ENCODE peak calls at places on chromosomes 11 and 22, in seven cellular contexts. One of them, this sample, is unnamed.

GRCh38 chr11:69241075-69241740 is 52.7 kb upstream of the MYEOV start:
- DNase-seq in HCT116: no peak
- DNase-seq in H1: no peak
- DNase-seq in GM12878: no peak
- DNase-seq in HepG2: no peak
- DNase-seq in SK-N-SH: no peak
- DNase-seq in K562: no peak
- DNase-seq in this sample: no peak

GRCh38 chr11:82927264-82927880 is 25.8 kb downstream of the DDIAS start:
- DNase-seq in HCT116: peak; percentile 34
- DNase-seq in SK-N-SH: peak; percentile 54
- DNase-seq in HepG2: peak; percentile 43
- DNase-seq in H1: no peak
- DNase-seq in GM12878: no peak
- DNase-seq in K562: peak; percentile 52
- DNase-seq in this sample: peak; percentile 37

GRCh38 chr11:68838572-68838964 is 3.1 kb downstream of the CPT1A start:
- DNase-seq in H1: no peak
- DNase-seq in K562: no peak
- DNase-seq in SK-N-SH: no peak
- DNase-seq in GM12878: no peak
- DNase-seq in HCT116: no peak
- DNase-seq in HepG2: peak; percentile 33
- DNase-seq in this sample: no peak

GRCh38 chr22:26033071-26033470 is 136.2 kb upstream of the SEZ6L start:
- DNase-seq in K562: no peak
- DNase-seq in HepG2: no peak
- DNase-seq in H1: no peak
- DNase-seq in SK-N-SH: no peak
- DNase-seq in HCT116: no peak
- DNase-seq in GM12878: no peak
- DNase-seq in this sample: no peak

GRCh38 chr11:32448232-32448631 is 12.9 kb upstream of the WT1 start:
- DNase-seq in K562: peak; percentile 46
- DNase-seq in H1: no peak
- DNase-seq in HCT116: peak; percentile 43
- DNase-seq in SK-N-SH: no peak
- DNase-seq in HepG2: peak; percentile 31
- DNase-seq in GM12878: peak; percentile 9
- DNase-seq in this sample: no peak

GRCh38 chr11:123469089-123469488 is 39.0 kb downstream of the GRAMD1B start:
- DNase-seq in H1: no peak
- DNase-seq in HepG2: no peak
- DNase-seq in GM12878: no peak
- DNase-seq in SK-N-SH: no peak
- DNase-seq in K562: no peak
- DNase-seq in HCT116: no peak
- DNase-seq in this sample: no peak

GRCh38 chr11:34053161-34053686 is 1.7 kb downstream of the CAPRIN1 start:
- DNase-seq in H1: peak; percentile 67
- DNase-seq in GM12878: no peak
- DNase-seq in K562: peak; percentile 36
- DNase-seq in HCT116: no peak
- DNase-seq in HepG2: peak; percentile 67
- DNase-seq in SK-N-SH: peak; percentile 74
- DNase-seq in this sample: peak; percentile 72

GRCh38 chr11:107898270-107898669 is 30.0 kb upstream of the RAB39A start:
- DNase-seq in H1: no peak
- DNase-seq in SK-N-SH: peak; percentile 43
- DNase-seq in HepG2: peak; percentile 20
- DNase-seq in HCT116: peak; percentile 36
- DNase-seq in GM12878: peak; percentile 24
- DNase-seq in K562: no peak
- DNase-seq in this sample: peak; percentile 77

GRCh38 chr11:57873196-57873911 is 111.8 kb downstream of the CTNND1 start:
- DNase-seq in K562: no peak
- DNase-seq in HCT116: no peak
- DNase-seq in SK-N-SH: no peak
- DNase-seq in GM12878: no peak
- DNase-seq in H1: no peak
- DNase-seq in HepG2: no peak
- DNase-seq in this sample: no peak

GRCh38 chr11:74371269-74372039 is 26.8 kb downstream of the PGM2L1 start:
- DNase-seq in HepG2: no peak
- DNase-seq in H1: no peak
- DNase-seq in K562: no peak
- DNase-seq in HCT116: no peak
- DNase-seq in SK-N-SH: no peak
- DNase-seq in GM12878: no peak
- DNase-seq in this sample: no peak

GRCh38 chr22:48316876-48317250 is 1510.8 kb downstream of the BRD1 start:
- DNase-seq in H1: peak; percentile 33
- DNase-seq in GM12878: no peak
- DNase-seq in SK-N-SH: no peak
- DNase-seq in HCT116: no peak
- DNase-seq in HepG2: no peak
- DNase-seq in K562: no peak
- DNase-seq in this sample: no peak

GRCh38 chr11:131601586-131601985 is 231.2 kb downstream of the NTM start:
- DNase-seq in SK-N-SH: no peak
- DNase-seq in GM12878: no peak
- DNase-seq in HepG2: no peak
- DNase-seq in K562: no peak
- DNase-seq in H1: no peak
- DNase-seq in HCT116: no peak
- DNase-seq in this sample: no peak

GRCh38 chr11:40280161-40281054 is 1179.0 kb downstream of the LRRC4C start:
- DNase-seq in SK-N-SH: no peak
- DNase-seq in K562: no peak
- DNase-seq in HepG2: no peak
- DNase-seq in H1: no peak
- DNase-seq in GM12878: no peak
- DNase-seq in HCT116: no peak
- DNase-seq in this sample: no peak

GRCh38 chr22:35313311-35314121 is 13.8 kb downstream of the TOM1 start:
- DNase-seq in SK-N-SH: no peak
- DNase-seq in H1: no peak
- DNase-seq in HepG2: peak; percentile 70
- DNase-seq in K562: no peak
- DNase-seq in GM12878: no peak
- DNase-seq in HCT116: no peak
- DNase-seq in this sample: no peak

GRCh38 chr11:127789887-127790286 is 789.3 kb upstream of the KIRREL3 start:
- DNase-seq in HepG2: no peak
- DNase-seq in GM12878: no peak
- DNase-seq in H1: no peak
- DNase-seq in SK-N-SH: peak; percentile 58
- DNase-seq in HCT116: no peak
- DNase-seq in K562: no peak
- DNase-seq in this sample: peak; percentile 36

GRCh38 chr22:39496131-39496838 is 5.8 kb upstream of the MIEF1 start:
- DNase-seq in SK-N-SH: peak; percentile 50
- DNase-seq in HepG2: peak; percentile 74
- DNase-seq in HCT116: peak; percentile 56
- DNase-seq in H1: peak; percentile 76
- DNase-seq in K562: peak; percentile 45
- DNase-seq in GM12878: no peak
- DNase-seq in this sample: peak; percentile 82

GRCh38 chr11:61787928-61788491 is 4.4 kb downstream of the TMEM258 start:
- DNase-seq in H1: peak; percentile 75
- DNase-seq in HCT116: peak; percentile 48
- DNase-seq in SK-N-SH: peak; percentile 74
- DNase-seq in GM12878: no peak
- DNase-seq in K562: peak; percentile 44
- DNase-seq in HepG2: peak; percentile 74
- DNase-seq in this sample: peak; percentile 65

GRCh38 chr22:45647532-45648225 is 24.0 kb upstream of the ATXN10 start:
- DNase-seq in HCT116: no peak
- DNase-seq in SK-N-SH: no peak
- DNase-seq in HepG2: no peak
- DNase-seq in H1: no peak
- DNase-seq in GM12878: no peak
- DNase-seq in K562: no peak
- DNase-seq in this sample: no peak

GRCh38 chr22:50503475-50504145 is 3.9 kb downstream of the LMF2 start:
- DNase-seq in SK-N-SH: no peak
- DNase-seq in GM12878: no peak
- DNase-seq in H1: peak; percentile 65
- DNase-seq in HCT116: no peak
- DNase-seq in K562: no peak
- DNase-seq in HepG2: no peak
- DNase-seq in this sample: no peak
- TF ChIP-seq JUND in SK-N-SH: no peak
- TF ChIP-seq JUND in GM12878: no peak
- TF ChIP-seq JUND in H1: no peak
- TF ChIP-seq JUND in HCT116: no peak
- TF ChIP-seq JUND in K562: no peak
- TF ChIP-seq JUND in HepG2: no peak
- TF ChIP-seq JUND in this sample: no peak

GRCh38 chr11:118931576-118931975 is 5.8 kb upstream of the BCL9L start:
- DNase-seq in HepG2: no peak
- DNase-seq in GM12878: no peak
- DNase-seq in HCT116: no peak
- DNase-seq in H1: no peak
- DNase-seq in K562: no peak
- DNase-seq in SK-N-SH: no peak
- DNase-seq in this sample: no peak
- TF ChIP-seq JUND in HepG2: no peak
- TF ChIP-seq JUND in GM12878: no peak
- TF ChIP-seq JUND in HCT116: no peak
- TF ChIP-seq JUND in H1: no peak
- TF ChIP-seq JUND in K562: no peak
- TF ChIP-seq JUND in SK-N-SH: no peak
- TF ChIP-seq JUND in this sample: no peak

GRCh38 chr11:13242564-13242963 is 35.0 kb upstream of the BMAL1 start:
- DNase-seq in SK-N-SH: no peak
- DNase-seq in HCT116: no peak
- DNase-seq in H1: no peak
- DNase-seq in GM12878: no peak
- DNase-seq in HepG2: no peak
- DNase-seq in K562: no peak
- DNase-seq in this sample: no peak

GRCh38 chr11:13235895-13236294 is 41.7 kb upstream of the BMAL1 start:
- DNase-seq in HepG2: no peak
- DNase-seq in SK-N-SH: no peak
- DNase-seq in HCT116: no peak
- DNase-seq in K562: no peak
- DNase-seq in GM12878: no peak
- DNase-seq in H1: no peak
- DNase-seq in this sample: no peak

GRCh38 chr11:13233173-13233572 is 44.4 kb upstream of the BMAL1 start:
- DNase-seq in GM12878: no peak
- DNase-seq in HCT116: no peak
- DNase-seq in H1: no peak
- DNase-seq in SK-N-SH: no peak
- DNase-seq in K562: no peak
- DNase-seq in HepG2: no peak
- DNase-seq in this sample: no peak

GRCh38 chr11:13238879-13239514 is 38.6 kb upstream of the BMAL1 start:
- DNase-seq in GM12878: no peak
- DNase-seq in SK-N-SH: peak; percentile 32
- DNase-seq in K562: peak; percentile 49
- DNase-seq in H1: peak; percentile 68
- DNase-seq in HepG2: peak; percentile 35
- DNase-seq in HCT116: peak; percentile 57
- DNase-seq in this sample: peak; percentile 47
- TF ChIP-seq JUND in GM12878: no peak
- TF ChIP-seq JUND in SK-N-SH: no peak
- TF ChIP-seq JUND in K562: no peak
- TF ChIP-seq JUND in H1: no peak
- TF ChIP-seq JUND in HepG2: no peak
- TF ChIP-seq JUND in HCT116: no peak
- TF ChIP-seq JUND in this sample: no peak

GRCh38 chr22:42437488-42438292 is 5.5 kb upstream of the NFAM1 start:
- DNase-seq in K562: peak; percentile 79
- DNase-seq in SK-N-SH: peak; percentile 82
- DNase-seq in HepG2: peak; percentile 41
- DNase-seq in HCT116: peak; percentile 51
- DNase-seq in H1: peak; percentile 92
- DNase-seq in GM12878: peak; percentile 84
- DNase-seq in this sample: peak; percentile 47
- TF ChIP-seq JUND in K562: no peak
- TF ChIP-seq JUND in SK-N-SH: no peak
- TF ChIP-seq JUND in HepG2: no peak
- TF ChIP-seq JUND in HCT116: no peak
- TF ChIP-seq JUND in H1: no peak
- TF ChIP-seq JUND in GM12878: no peak
- TF ChIP-seq JUND in this sample: no peak

GRCh38 chr11:18455686-18456372 is at the start of gene LDHAL6A:
- DNase-seq in GM12878: no peak
- DNase-seq in SK-N-SH: no peak
- DNase-seq in H1: peak; percentile 53
- DNase-seq in HepG2: no peak
- DNase-seq in HCT116: no peak
- DNase-seq in K562: peak; percentile 17
- DNase-seq in this sample: no peak

GRCh38 chr11:18457435-18457834 is 1.8 kb downstream of the LDHAL6A start:
- DNase-seq in H1: no peak
- DNase-seq in HCT116: peak; percentile 32
- DNase-seq in SK-N-SH: peak; percentile 20
- DNase-seq in GM12878: no peak
- DNase-seq in HepG2: peak; percentile 15
- DNase-seq in K562: peak; percentile 12
- DNase-seq in this sample: no peak

GRCh38 chr11:18452927-18453326 is 2.7 kb upstream of the LDHAL6A start:
- DNase-seq in HCT116: no peak
- DNase-seq in SK-N-SH: no peak
- DNase-seq in GM12878: no peak
- DNase-seq in H1: no peak
- DNase-seq in K562: no peak
- DNase-seq in HepG2: no peak
- DNase-seq in this sample: no peak
- TF ChIP-seq JUND in HCT116: no peak
- TF ChIP-seq JUND in SK-N-SH: no peak
- TF ChIP-seq JUND in GM12878: no peak
- TF ChIP-seq JUND in H1: no peak
- TF ChIP-seq JUND in K562: no peak
- TF ChIP-seq JUND in HepG2: no peak
- TF ChIP-seq JUND in this sample: no peak

GRCh38 chr11:95459268-95460040 is 228.5 kb upstream of the SESN3 start:
- DNase-seq in GM12878: no peak
- DNase-seq in SK-N-SH: peak; percentile 42
- DNase-seq in HepG2: no peak
- DNase-seq in K562: no peak
- DNase-seq in H1: no peak
- DNase-seq in HCT116: no peak
- DNase-seq in this sample: no peak
- TF ChIP-seq JUND in GM12878: no peak
- TF ChIP-seq JUND in SK-N-SH: no peak
- TF ChIP-seq JUND in HepG2: no peak
- TF ChIP-seq JUND in K562: no peak
- TF ChIP-seq JUND in H1: no peak
- TF ChIP-seq JUND in HCT116: no peak
- TF ChIP-seq JUND in this sample: no peak